ENCODE peak calls at places on chromosomes 2 and 18, in six cellular contexts. One of them, this sample, is unnamed.

GRCh38 chr2:28628506-28628905 is 123.1 kb upstream of the PPP1CB start:
- DNase-seq in GM12865: no peak
- DNase-seq in mesenchymal stem cell: no peak
- DNase-seq in A549: no peak
- DNase-seq in fibroblast of lung: no peak
- DNase-seq in right cardiac atrium: no peak
- DNase-seq in this sample: no peak

GRCh38 chr2:237723613-237724012 is 75.0 kb upstream of the RBM44 start:
- DNase-seq in A549: peak
- DNase-seq in right cardiac atrium: no peak
- DNase-seq in fibroblast of lung: peak
- DNase-seq in GM12865: peak
- DNase-seq in mesenchymal stem cell: peak
- DNase-seq in this sample: no peak

GRCh38 chr2:148817210-148817708 is 57.8 kb upstream of the KIF5C start:
- DNase-seq in GM12865: no peak
- DNase-seq in A549: no peak
- DNase-seq in mesenchymal stem cell: peak
- DNase-seq in right cardiac atrium: no peak
- DNase-seq in fibroblast of lung: no peak
- DNase-seq in this sample: no peak

GRCh38 chr2:181234429-181235410 is 222.5 kb upstream of the ITGA4 start:
- DNase-seq in A549: no peak
- DNase-seq in right cardiac atrium: no peak
- DNase-seq in fibroblast of lung: no peak
- DNase-seq in mesenchymal stem cell: peak
- DNase-seq in GM12865: no peak
- DNase-seq in this sample: no peak

GRCh38 chr2:206160124-206160806 is 570 bp downstream of the EEF1B2 start:
- DNase-seq in right cardiac atrium: no peak
- DNase-seq in fibroblast of lung: no peak
- DNase-seq in mesenchymal stem cell: no peak
- DNase-seq in GM12865: peak
- DNase-seq in A549: no peak
- DNase-seq in this sample: no peak

GRCh38 chr2:204776781-204777559 is 231.7 kb downstream of the PARD3B start:
- DNase-seq in mesenchymal stem cell: peak
- DNase-seq in A549: no peak
- DNase-seq in GM12865: no peak
- DNase-seq in fibroblast of lung: peak
- DNase-seq in right cardiac atrium: no peak
- DNase-seq in this sample: peak

GRCh38 chr2:29389686-29390085 is 274.5 kb downstream of the CLIP4 start:
- DNase-seq in fibroblast of lung: no peak
- DNase-seq in mesenchymal stem cell: no peak
- DNase-seq in GM12865: no peak
- DNase-seq in A549: no peak
- DNase-seq in right cardiac atrium: no peak
- DNase-seq in this sample: no peak

GRCh38 chr2:180728928-180729559 is 251.4 kb upstream of the UBE2E3 start:
- DNase-seq in GM12865: no peak
- DNase-seq in fibroblast of lung: peak
- DNase-seq in right cardiac atrium: no peak
- DNase-seq in A549: peak
- DNase-seq in mesenchymal stem cell: peak
- DNase-seq in this sample: peak

GRCh38 chr18:77206676-77207370 is 42.8 kb upstream of the GALR1 start:
- DNase-seq in fibroblast of lung: peak
- DNase-seq in GM12865: no peak
- DNase-seq in right cardiac atrium: peak
- DNase-seq in mesenchymal stem cell: peak
- DNase-seq in A549: no peak
- DNase-seq in this sample: peak

GRCh38 chr18:62637807-62638687 is 77.3 kb upstream of the PHLPP1 start:
- DNase-seq in GM12865: peak
- DNase-seq in mesenchymal stem cell: peak
- DNase-seq in right cardiac atrium: no peak
- DNase-seq in A549: peak
- DNase-seq in fibroblast of lung: no peak
- DNase-seq in this sample: peak

GRCh38 chr2:170917219-170917851 is 11.7 kb upstream of the GORASP2 start:
- DNase-seq in right cardiac atrium: no peak
- DNase-seq in A549: no peak
- DNase-seq in mesenchymal stem cell: peak
- DNase-seq in fibroblast of lung: no peak
- DNase-seq in GM12865: no peak
- DNase-seq in this sample: no peak

GRCh38 chr2:64750817-64751285 is 97.1 kb upstream of the SERTAD2 start:
- DNase-seq in A549: no peak
- DNase-seq in fibroblast of lung: peak
- DNase-seq in right cardiac atrium: peak
- DNase-seq in mesenchymal stem cell: peak
- DNase-seq in GM12865: peak
- DNase-seq in this sample: peak

GRCh38 chr2:122414911-122415310 is 659.5 kb downstream of the TSN start:
- DNase-seq in fibroblast of lung: no peak
- DNase-seq in GM12865: no peak
- DNase-seq in A549: no peak
- DNase-seq in right cardiac atrium: no peak
- DNase-seq in mesenchymal stem cell: no peak
- DNase-seq in this sample: no peak

GRCh38 chr2:27509326-27509725 is 12.7 kb downstream of the GCKR start:
- DNase-seq in fibroblast of lung: peak
- DNase-seq in GM12865: no peak
- DNase-seq in right cardiac atrium: no peak
- DNase-seq in mesenchymal stem cell: no peak
- DNase-seq in A549: no peak
- DNase-seq in this sample: no peak

GRCh38 chr2:222038086-222038802 is 260.6 kb downstream of the PAX3 start:
- DNase-seq in fibroblast of lung: peak
- DNase-seq in A549: no peak
- DNase-seq in mesenchymal stem cell: peak
- DNase-seq in right cardiac atrium: no peak
- DNase-seq in GM12865: no peak
- DNase-seq in this sample: no peak

GRCh38 chr2:30385327-30385726 is 61.7 kb upstream of the LCLAT1 start:
- DNase-seq in right cardiac atrium: peak
- DNase-seq in fibroblast of lung: peak
- DNase-seq in A549: no peak
- DNase-seq in GM12865: no peak
- DNase-seq in mesenchymal stem cell: peak
- DNase-seq in this sample: peak

GRCh38 chr2:54609647-54610046 is 113.8 kb upstream of the EML6 start:
- DNase-seq in fibroblast of lung: no peak
- DNase-seq in mesenchymal stem cell: no peak
- DNase-seq in right cardiac atrium: no peak
- DNase-seq in A549: no peak
- DNase-seq in GM12865: no peak
- DNase-seq in this sample: no peak

GRCh38 chr2:169448865-169449264 is 30.4 kb upstream of the BBS5 start:
- DNase-seq in right cardiac atrium: no peak
- DNase-seq in mesenchymal stem cell: no peak
- DNase-seq in A549: no peak
- DNase-seq in GM12865: no peak
- DNase-seq in fibroblast of lung: no peak
- DNase-seq in this sample: no peak
- H3K4me3 ChIP-seq in right cardiac atrium: no peak
- H3K4me3 ChIP-seq in mesenchymal stem cell: no peak
- H3K4me3 ChIP-seq in A549: no peak
- H3K4me3 ChIP-seq in GM12865: no peak
- H3K4me3 ChIP-seq in fibroblast of lung: no peak
- H3K4me3 ChIP-seq in this sample: no peak

GRCh38 chr2:132876745-132877391 is 206.9 kb upstream of the LYPD1 start:
- DNase-seq in fibroblast of lung: no peak
- DNase-seq in mesenchymal stem cell: no peak
- DNase-seq in A549: no peak
- DNase-seq in right cardiac atrium: no peak
- DNase-seq in GM12865: no peak
- DNase-seq in this sample: peak
- H3K4me3 ChIP-seq in fibroblast of lung: no peak
- H3K4me3 ChIP-seq in mesenchymal stem cell: no peak
- H3K4me3 ChIP-seq in A549: no peak
- H3K4me3 ChIP-seq in right cardiac atrium: no peak
- H3K4me3 ChIP-seq in GM12865: no peak
- H3K4me3 ChIP-seq in this sample: no peak

GRCh38 chr18:48933578-48934399 is 17.0 kb downstream of the SMAD7 start:
- DNase-seq in right cardiac atrium: no peak
- DNase-seq in GM12865: peak
- DNase-seq in A549: no peak
- DNase-seq in fibroblast of lung: no peak
- DNase-seq in mesenchymal stem cell: no peak
- DNase-seq in this sample: no peak
- H3K4me3 ChIP-seq in right cardiac atrium: peak
- H3K4me3 ChIP-seq in GM12865: peak
- H3K4me3 ChIP-seq in A549: no peak
- H3K4me3 ChIP-seq in fibroblast of lung: no peak
- H3K4me3 ChIP-seq in mesenchymal stem cell: no peak
- H3K4me3 ChIP-seq in this sample: no peak

DNA sequence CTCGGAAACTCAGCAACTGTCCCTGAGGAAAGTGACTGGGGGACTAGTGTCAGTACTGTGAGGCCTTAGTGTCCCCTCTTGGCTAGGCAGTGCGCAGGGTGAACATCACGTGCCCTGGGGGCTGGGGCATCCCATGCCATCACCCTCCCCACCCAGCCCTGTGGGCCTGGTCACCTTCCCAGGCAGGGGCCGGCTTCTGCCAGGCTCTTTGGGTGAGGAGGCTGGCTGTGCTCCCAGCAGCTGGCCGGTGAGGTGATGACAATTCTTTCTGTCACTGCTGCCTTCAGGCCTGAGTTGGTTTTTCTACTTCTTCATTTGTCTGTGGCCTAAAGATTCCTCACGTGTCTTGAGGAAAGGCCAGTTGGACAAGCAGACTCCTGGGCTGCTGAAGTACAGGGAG is 180.8 kb downstream of the KLHL29 start:
- DNase-seq in fibroblast of lung: no peak
- DNase-seq in A549: no peak
- DNase-seq in right cardiac atrium: peak
- DNase-seq in GM12865: no peak
- DNase-seq in mesenchymal stem cell: no peak
- DNase-seq in this sample: no peak
- H3K4me3 ChIP-seq in fibroblast of lung: no peak
- H3K4me3 ChIP-seq in A549: no peak
- H3K4me3 ChIP-seq in right cardiac atrium: no peak
- H3K4me3 ChIP-seq in GM12865: no peak
- H3K4me3 ChIP-seq in mesenchymal stem cell: no peak
- H3K4me3 ChIP-seq in this sample: no peak

GRCh38 chr2:73176881-73177644 is 25.3 kb upstream of the NOTO start:
- DNase-seq in mesenchymal stem cell: peak
- DNase-seq in fibroblast of lung: peak
- DNase-seq in right cardiac atrium: peak
- DNase-seq in GM12865: peak
- DNase-seq in A549: peak
- DNase-seq in this sample: peak

GRCh38 chr2:73177645-73178255 is 24.6 kb upstream of the NOTO start:
- DNase-seq in mesenchymal stem cell: no peak
- DNase-seq in A549: peak
- DNase-seq in right cardiac atrium: no peak
- DNase-seq in GM12865: no peak
- DNase-seq in fibroblast of lung: no peak
- DNase-seq in this sample: no peak

GRCh38 chr2:73175663-73176204 is 26.6 kb upstream of the NOTO start:
- DNase-seq in GM12865: peak
- DNase-seq in right cardiac atrium: peak
- DNase-seq in A549: no peak
- DNase-seq in mesenchymal stem cell: peak
- DNase-seq in fibroblast of lung: peak
- DNase-seq in this sample: peak

GRCh38 chr2:73174941-73175662 is 27.3 kb upstream of the NOTO start:
- DNase-seq in fibroblast of lung: no peak
- DNase-seq in right cardiac atrium: no peak
- DNase-seq in mesenchymal stem cell: no peak
- DNase-seq in A549: no peak
- DNase-seq in GM12865: no peak
- DNase-seq in this sample: no peak

GRCh38 chr2:73176205-73176880 is 26.0 kb upstream of the NOTO start:
- DNase-seq in A549: no peak
- DNase-seq in right cardiac atrium: peak
- DNase-seq in mesenchymal stem cell: peak
- DNase-seq in fibroblast of lung: no peak
- DNase-seq in GM12865: peak
- DNase-seq in this sample: no peak
- H3K4me3 ChIP-seq in A549: peak
- H3K4me3 ChIP-seq in right cardiac atrium: peak
- H3K4me3 ChIP-seq in mesenchymal stem cell: no peak
- H3K4me3 ChIP-seq in fibroblast of lung: no peak
- H3K4me3 ChIP-seq in GM12865: no peak
- H3K4me3 ChIP-seq in this sample: peak

GRCh38 chr2:241009601-241010530 is 11.4 kb downstream of the SNED1 start:
- DNase-seq in right cardiac atrium: peak
- DNase-seq in GM12865: peak
- DNase-seq in fibroblast of lung: peak
- DNase-seq in mesenchymal stem cell: peak
- DNase-seq in A549: no peak
- DNase-seq in this sample: peak
- H3K4me3 ChIP-seq in right cardiac atrium: peak
- H3K4me3 ChIP-seq in GM12865: no peak
- H3K4me3 ChIP-seq in fibroblast of lung: no peak
- H3K4me3 ChIP-seq in mesenchymal stem cell: no peak
- H3K4me3 ChIP-seq in A549: no peak
- H3K4me3 ChIP-seq in this sample: peak

GRCh38 chr18:10403675-10404074 is 50.8 kb upstream of the APCDD1 start:
- DNase-seq in A549: no peak
- DNase-seq in fibroblast of lung: no peak
- DNase-seq in right cardiac atrium: peak
- DNase-seq in GM12865: no peak
- DNase-seq in mesenchymal stem cell: no peak
- DNase-seq in this sample: no peak

GRCh38 chr18:10404148-10404547 is 50.3 kb upstream of the APCDD1 start:
- DNase-seq in A549: no peak
- DNase-seq in mesenchymal stem cell: no peak
- DNase-seq in GM12865: no peak
- DNase-seq in fibroblast of lung: no peak
- DNase-seq in right cardiac atrium: peak
- DNase-seq in this sample: no peak

GRCh38 chr18:10406172-10406663 is 48.2 kb upstream of the APCDD1 start:
- DNase-seq in right cardiac atrium: peak
- DNase-seq in fibroblast of lung: no peak
- DNase-seq in mesenchymal stem cell: no peak
- DNase-seq in A549: no peak
- DNase-seq in GM12865: no peak
- DNase-seq in this sample: no peak

GRCh38 chr18:10402876-10403559 is 51.4 kb upstream of the APCDD1 start:
- DNase-seq in fibroblast of lung: no peak
- DNase-seq in right cardiac atrium: no peak
- DNase-seq in mesenchymal stem cell: no peak
- DNase-seq in GM12865: no peak
- DNase-seq in A549: no peak
- DNase-seq in this sample: no peak

DNA sequence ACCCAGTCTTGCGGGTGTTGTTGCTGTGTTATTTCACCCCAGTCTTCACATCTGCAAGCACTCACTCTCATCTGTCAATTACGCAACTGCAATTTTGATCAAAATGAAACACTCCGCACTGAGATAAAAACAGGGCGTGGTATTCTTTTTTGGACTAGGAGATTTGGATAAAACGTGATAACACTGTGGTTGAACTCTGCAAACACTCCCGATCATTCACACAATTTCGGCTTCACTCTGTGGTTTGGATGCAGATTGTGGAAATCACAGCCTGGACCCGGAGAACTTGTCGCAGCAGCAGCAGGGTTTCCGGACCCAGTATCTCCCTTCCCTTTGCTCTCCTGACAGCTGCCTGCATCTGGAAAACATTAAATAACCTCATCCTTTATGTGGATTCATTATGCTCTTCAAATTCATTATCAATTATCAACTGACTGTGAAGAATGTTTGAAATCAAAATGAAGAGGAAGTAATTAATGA is 49.4 kb upstream of the APCDD1 start:
- DNase-seq in A549: no peak
- DNase-seq in fibroblast of lung: no peak
- DNase-seq in right cardiac atrium: peak
- DNase-seq in mesenchymal stem cell: no peak
- DNase-seq in GM12865: no peak
- DNase-seq in this sample: no peak
- H3K4me3 ChIP-seq in A549: no peak
- H3K4me3 ChIP-seq in fibroblast of lung: peak
- H3K4me3 ChIP-seq in right cardiac atrium: no peak
- H3K4me3 ChIP-seq in mesenchymal stem cell: no peak
- H3K4me3 ChIP-seq in GM12865: no peak
- H3K4me3 ChIP-seq in this sample: no peak

This sample was measured in brain microvascular endothelial cell.